ENCODE peak calls at places on chromosomes 3 and 15, in eight cellular contexts. L is fibroblast of villous mesenchyme, A is IMR-90, B is lower leg skin, M is NCI-H1436, T is mesothelial cell of epicardium, J is astrocyte, Q is ELF-1. U is an unnamed sample.

GRCh38 chr3:55285156-55285555 is 201.9 kb downstream of the WNT5A start:
- DNase-seq in B (no peak), Q (no peak), J (no peak), M (no peak), A (peak; percentile 80), L (peak; percentile 62), T (no peak), U (no peak)

GRCh38 chr15:40565333-40566238 is 744 bp upstream of the CCDC32 start:
- DNase-seq in B (no peak), L (no peak), Q (no peak), T (no peak), A (no peak), J (no peak), M (peak; percentile 65), U (no peak)

GRCh38 chr15:100278596-100279380 is 63.0 kb downstream of the ADAMTS17 start:
- DNase-seq in M (no peak), A (no peak), T (no peak), L (no peak), B (peak; percentile 76), Q (no peak), J (no peak), U (peak; percentile 22)

GRCh38 chr3:88231207-88231606 is 81.4 kb downstream of the C3orf38 start:
- DNase-seq in J (peak; percentile 44), B (no peak), T (no peak), Q (no peak), A (no peak), L (no peak), M (no peak), U (no peak)

GRCh38 chr15:66389098-66389858 is 2.6 kb downstream of the MAP2K1 start:
- DNase-seq in T (no peak), J (no peak), L (no peak), B (no peak), A (no peak), Q (no peak), M (no peak), U (no peak)

GRCh38 chr15:41847981-41848380 is 9.3 kb downstream of the PLA2G4B start:
- DNase-seq in A (no peak), J (no peak), B (no peak), Q (no peak), T (no peak), M (no peak), L (no peak), U (no peak)

GRCh38 chr15:78207110-78207458 is 27.3 kb downstream of the ACSBG1 start:
- DNase-seq in A (no peak), T (no peak), Q (no peak), B (peak; percentile 66), M (no peak), L (no peak), J (no peak), U (no peak)

GRCh38 chr3:21781371-21781770 is 30.4 kb upstream of the ZNF385D start:
- DNase-seq in Q (no peak), J (peak; percentile 5), M (no peak), T (no peak), B (no peak), A (no peak), L (no peak), U (no peak)

GRCh38 chr3:123431658-123432323 is 17.1 kb downstream of the ADCY5 start:
- DNase-seq in Q (no peak), M (no peak), A (no peak), B (no peak), T (no peak), L (peak; percentile 52), J (peak; percentile 1), U (no peak)

GRCh38 chr15:60350121-60350520 is 47.7 kb downstream of the ANXA2 start:
- DNase-seq in L (no peak), T (no peak), A (no peak), J (no peak), M (no peak), Q (no peak), B (no peak), U (no peak)

GRCh38 chr3:129211772-129212171 is 28.1 kb upstream of the CNBP start:
- DNase-seq in L (peak; percentile 73), J (peak; percentile 84), T (no peak), B (peak; percentile 93), M (no peak), A (peak; percentile 79), Q (no peak), U (peak; percentile 85)

GRCh38 chr3:108605028-108605427 is 15.5 kb downstream of the DZIP3 start:
- DNase-seq in Q (no peak), T (no peak), B (no peak), J (no peak), M (no peak), L (no peak), A (no peak), U (no peak)

GRCh38 chr3:20083253-20083652 is 43.0 kb downstream of the KAT2B start:
- DNase-seq in M (no peak), B (no peak), A (no peak), T (no peak), Q (no peak), J (no peak), L (no peak), U (no peak)

GRCh38 chr3:52286777-52287110 is 884 bp upstream of the GLYCTK start:
- DNase-seq in T (no peak), L (peak; percentile 43), Q (no peak), A (no peak), B (no peak), J (peak; percentile 25), M (no peak), U (no peak)

GRCh38 chr3:36852071-36852470 is 87.7 kb upstream of the DCLK3 start:
- DNase-seq in A (no peak), B (no peak), Q (no peak), L (no peak), J (peak; percentile 28), T (no peak), M (no peak), U (no peak)

GRCh38 chr15:69558138-69558409 is 105.5 kb downstream of the RPLP1 start:
- DNase-seq in B (no peak), T (no peak), L (no peak), Q (no peak), A (no peak), J (no peak), M (no peak), U (no peak)

GRCh38 chr3:127173516-127174166 is 19.3 kb upstream of the PRR23E start:
- DNase-seq in T (no peak), J (no peak), B (no peak), L (no peak), A (no peak), M (no peak), Q (no peak), U (no peak)

GRCh38 chr3:51943451-51944391 is 1.6 kb downstream of the PARP3 start:
- DNase-seq in M (no peak), L (no peak), B (peak; percentile 86), A (no peak), J (no peak), T (no peak), Q (no peak), U (no peak)

GRCh38 chr15:96360581-96361308 is 30.2 kb downstream of the NR2F2 start:
- DNase-seq in L (peak; percentile 29), J (no peak), Q (peak; percentile 76), A (no peak), M (no peak), T (no peak), B (no peak), U (no peak)

GRCh38 chr15:66573719-66574641 is 8.2 kb upstream of the LCTL start:
- DNase-seq in M (no peak), L (no peak), A (peak; percentile 89), Q (no peak), B (no peak), T (no peak), J (peak; percentile 84), U (no peak)

GRCh38 chr3:143237036-143237688 is 117.6 kb downstream of the CHST2 start:
- DNase-seq in T (no peak), Q (no peak), J (no peak), A (no peak), L (no peak), B (no peak), M (no peak), U (no peak)

GRCh38 chr3:69204315-69204957 is 82.0 kb upstream of the LMOD3 start:
- DNase-seq in M (no peak), L (no peak), Q (no peak), J (no peak), B (no peak), A (peak; percentile 22), T (no peak), U (no peak)

GRCh38 chr15:59278120-59278519 is 71.5 kb downstream of the LDHAL6B start:
- DNase-seq in M (no peak), B (peak; percentile 3), A (no peak), L (no peak), J (peak; percentile 62), T (no peak), Q (no peak), U (no peak)

GRCh38 chr3:32302601-32303000 is 64.1 kb downstream of the CMTM8 start:
- DNase-seq in Q (no peak), A (no peak), J (no peak), B (no peak), T (no peak), L (no peak), M (no peak), U (no peak)

GRCh38 chr3:48187579-48188265 is 495 bp downstream of the CDC25A start:
- DNase-seq in M (no peak), J (no peak), Q (peak; percentile 44), B (peak; percentile 80), T (peak; percentile 41), L (peak; percentile 5), A (no peak), U (no peak)

GRCh38 chr3:29282431-29283296 is 1.8 kb downstream of the RBMS3 start:
- DNase-seq in A (peak; percentile 64), B (no peak), L (peak; percentile 67), M (no peak), Q (no peak), J (peak; percentile 77), T (no peak), U (no peak)

GRCh38 chr15:65939901-65940617 is 70.8 kb downstream of the RAB11A start:
- DNase-seq in M (peak; percentile 13), J (peak; percentile 95), Q (no peak), A (peak; percentile 79), T (no peak), B (no peak), L (peak; percentile 42), U (peak; percentile 75)

GRCh38 chr3:170423001-170423615 is 4.4 kb downstream of the CLDN11 start:
- DNase-seq in L (no peak), J (no peak), B (no peak), M (no peak), Q (peak; percentile 11), T (no peak), A (no peak), U (no peak)

GRCh38 chr15:41564286-41564959 is 5.4 kb downstream of the TYRO3 start:
- DNase-seq in L (peak; percentile 49), A (no peak), M (no peak), B (no peak), J (no peak), Q (peak; percentile 89), T (no peak), U (no peak)

GRCh38 chr15:57251941-57252340 is 124.4 kb upstream of the CGNL1 start:
- DNase-seq in J (peak; percentile 55), A (peak; percentile 60), M (no peak), T (no peak), B (no peak), L (peak; percentile 72), Q (no peak), U (no peak)

GRCh38 chr15:64045774-64046346 is 425 bp downstream of the DAPK2 start:
- DNase-seq in Q (no peak), J (no peak), M (no peak), A (no peak), B (no peak), T (no peak), L (no peak), U (no peak)

GRCh38 chr15:79397264-79397663 is 34.9 kb upstream of the MINAR1 start:
- DNase-seq in M (no peak), T (no peak), J (no peak), L (no peak), Q (no peak), A (no peak), B (no peak), U (no peak)